ENCODE peak calls at places on chromosomes 13 and 19, in six cellular contexts. H, B, C, V, J and K are unnamed samples.

GRCh38 chr19:3243851-3244700 is 19.6 kb downstream of the CELF5 start:
- DNase-seq in J (peak; percentile 75), H (no peak), C (peak; percentile 69), V (no peak), B (no peak), K (peak; percentile 78)

GRCh38 chr19:33441828-33442227 is 68.3 kb downstream of the CEBPG start:
- DNase-seq in V (no peak), J (no peak), H (no peak), B (no peak), C (no peak), K (no peak)

GRCh38 chr13:35979378-35979911 is 151.7 kb downstream of the DCLK1 start:
- DNase-seq in C (no peak), J (no peak), B (peak; percentile 50), V (peak; percentile 31), H (peak; percentile 81), K (no peak)

GRCh38 chr13:98285317-98285716 is 108.2 kb upstream of the RNF113B start:
- DNase-seq in C (no peak), B (no peak), H (no peak), J (no peak), V (no peak), K (no peak)

GRCh38 chr19:14487370-14488125 is 8.4 kb downstream of the GIPC1 start:
- DNase-seq in V (no peak), H (no peak), J (no peak), C (no peak), B (no peak), K (no peak)

GRCh38 chr19:39676004-39676403 is 20.3 kb downstream of the LGALS16 start:
- DNase-seq in H (no peak), B (no peak), J (no peak), V (no peak), C (no peak), K (no peak)

GRCh38 chr13:51453308-51453958 is 597 bp upstream of the INTS6 start:
- DNase-seq in H (peak; percentile 91), B (peak; percentile 88), V (peak; percentile 40), C (peak; percentile 66), J (no peak), K (peak; percentile 40)

GRCh38 chr19:4120933-4121612 is 2.8 kb downstream of the MAP2K2 start:
- DNase-seq in C (no peak), B (no peak), J (no peak), V (no peak), H (no peak), K (no peak)

GRCh38 chr19:41025411-41025810 is 34.3 kb downstream of the CYP2B6 start:
- DNase-seq in V (no peak), B (no peak), J (no peak), C (no peak), H (no peak), K (no peak)

GRCh38 chr13:106083620-106084350 is 451.7 kb downstream of the EFNB2 start:
- DNase-seq in H (no peak), J (no peak), B (no peak), V (peak; percentile 44), C (peak; percentile 54), K (no peak)

GRCh38 chr19:35446194-35446593 is 1.9 kb upstream of the FFAR2 start:
- DNase-seq in J (no peak), C (no peak), V (no peak), B (no peak), H (no peak), K (no peak)

GRCh38 chr13:110338441-110339101 is 31.5 kb downstream of the COL4A2 start:
- DNase-seq in J (no peak), V (no peak), C (no peak), B (peak; percentile 69), H (peak; percentile 77), K (no peak)